ENCODE peak calls at places on chromosomes 11 and 22, in eight cellular contexts. M is erythroblast, E is body of pancreas, V is adrenal gland, H is Peyer's patch, U is prostate gland, R is tibial nerve, F is stomach. B is an unnamed sample.

GRCh38 chr11:6468712-6469495 is 4.8 kb downstream of the TRIM3 start:
- DNase-seq in M (peak), H (peak), R (peak), E (peak), U (peak), V (peak), F (peak), B (peak)

GRCh38 chr11:117316197-117316961 is at the start of gene BACE1:
- DNase-seq in R (peak), M (no peak), U (peak), H (peak), V (peak), E (peak), F (peak), B (no peak)

GRCh38 chr11:86346513-86346912 is 28.2 kb upstream of the CCDC81 start:
- DNase-seq in M (no peak), R (no peak), F (no peak), U (no peak), H (no peak), E (no peak), V (no peak), B (no peak)

GRCh38 chr11:121293276-121293569 is 652 bp downstream of the SC5D start:
- DNase-seq in F (no peak), H (no peak), E (no peak), U (no peak), R (no peak), M (no peak), V (no peak), B (no peak)

GRCh38 chr11:11968511-11969280 is 39.7 kb downstream of the DKK3 start:
- DNase-seq in H (no peak), U (no peak), F (no peak), M (no peak), E (no peak), V (no peak), R (no peak), B (no peak)

GRCh38 chr22:49093192-49093880 is 734.3 kb downstream of the BRD1 start:
- DNase-seq in H (no peak), E (no peak), F (no peak), V (no peak), U (no peak), R (no peak), M (no peak), B (no peak)

GRCh38 chr11:65958306-65958705 is 3.2 kb upstream of the SART1 start:
- DNase-seq in U (no peak), M (no peak), H (no peak), V (no peak), E (no peak), R (no peak), F (no peak), B (no peak)

GRCh38 chr11:12674571-12674935 is 332 bp downstream of the TEAD1 start:
- DNase-seq in V (peak), H (no peak), E (no peak), U (no peak), M (peak), R (no peak), F (peak), B (peak)

GRCh38 chr22:29387921-29388758 is at the start of gene AP1B1:
- DNase-seq in H (peak), M (peak), U (peak), F (peak), R (peak), V (peak), E (peak), B (peak)

GRCh38 chr11:110119317-110119716 is 26.1 kb downstream of the ZC3H12C start:
- DNase-seq in F (no peak), E (no peak), U (no peak), V (no peak), M (no peak), R (no peak), H (no peak), B (no peak)

GRCh38 chr11:115676768-115677167 is 172.6 kb upstream of the CADM1 start:
- DNase-seq in H (no peak), R (no peak), M (no peak), U (no peak), E (no peak), V (no peak), F (no peak), B (no peak)

GRCh38 chr11:116033931-116034553 is 529.8 kb upstream of the CADM1 start:
- DNase-seq in U (no peak), V (no peak), F (no peak), R (no peak), E (no peak), M (no peak), H (no peak), B (no peak)

GRCh38 chr11:74701351-74701750 is 29.9 kb downstream of the CHRDL2 start:
- DNase-seq in H (no peak), U (no peak), M (peak), V (no peak), R (no peak), E (no peak), F (no peak), B (no peak)
- TF ChIP-seq POLR2A in H (no peak), U (no peak), M (no peak), V (no peak), R (no peak), E (no peak), F (no peak), B (no peak)

GRCh38 chr22:37021041-37021440 is 1.5 kb downstream of the MPST start:
- DNase-seq in V (no peak), U (no peak), R (no peak), F (no peak), H (peak), M (no peak), E (no peak), B (no peak)

GRCh38 chr22:37020192-37020479 is 594 bp downstream of the MPST start:
- DNase-seq in H (peak), E (peak), U (peak), V (peak), M (peak), F (peak), R (peak), B (no peak)

GRCh38 chr22:37018086-37018814 is 997 bp downstream of the TST start:
- DNase-seq in F (no peak), E (peak), H (no peak), M (no peak), U (no peak), R (no peak), V (no peak), B (no peak)

GRCh38 chr22:37018815-37019308 is 385 bp downstream of the TST start:
- DNase-seq in E (peak), H (peak), V (peak), R (peak), F (peak), U (peak), M (peak), B (no peak)

GRCh38 chr22:37019309-37020191 is at the start of the genes MPST and TST:
- DNase-seq in F (peak), U (peak), M (peak), H (peak), E (peak), V (peak), R (peak), B (peak)
- TF ChIP-seq POLR2A in F (peak), U (peak), M (peak), H (peak), E (peak), V (peak), R (peak), B (no peak)

GRCh38 chr11:118610773-118611432 is 3.5 kb downstream of the PHLDB1 start:
- DNase-seq in V (peak), F (peak), R (peak), M (peak), E (peak), H (peak), U (peak), B (peak)
- TF ChIP-seq POLR2A in V (no peak), F (no peak), R (no peak), M (no peak), E (no peak), H (no peak), U (no peak), B (no peak)

GRCh38 chr22:50272103-50272782 is 2.1 kb upstream of the MAPK11 start:
- DNase-seq in E (no peak), V (no peak), U (no peak), H (no peak), R (no peak), M (no peak), F (no peak), B (no peak)
- TF ChIP-seq POLR2A in E (no peak), V (no peak), U (no peak), H (no peak), R (no peak), M (no peak), F (no peak), B (no peak)

GRCh38 chr22:36465232-36466021 is 16.0 kb downstream of the TXN2 start:
- DNase-seq in F (peak), R (no peak), E (peak), V (peak), M (no peak), H (peak), U (peak), B (no peak)
- TF ChIP-seq POLR2A in F (no peak), R (no peak), E (peak), V (peak), M (no peak), H (no peak), U (peak), B (peak)

GRCh38 chr11:69156218-69156639 is 494 bp downstream of the SMIM38 start:
- DNase-seq in U (no peak), H (no peak), R (no peak), V (no peak), F (no peak), M (no peak), E (no peak), B (no peak)

GRCh38 chr11:69154211-69154913 is 1.4 kb upstream of the SMIM38 start:
- DNase-seq in F (no peak), V (no peak), E (no peak), U (no peak), R (no peak), H (no peak), M (no peak), B (no peak)

GRCh38 chr11:69154938-69155301 is 815 bp upstream of the SMIM38 start:
- DNase-seq in R (no peak), U (no peak), E (no peak), V (no peak), H (no peak), F (no peak), M (no peak), B (no peak)

GRCh38 chr11:69156673-69157155 is 979 bp downstream of the SMIM38 start:
- DNase-seq in V (no peak), U (no peak), F (no peak), E (no peak), H (no peak), M (peak), R (no peak), B (no peak)

GRCh38 chr11:69155302-69156198 is at the start of gene SMIM38:
- DNase-seq in M (no peak), V (no peak), E (peak), U (no peak), H (no peak), F (peak), R (no peak), B (no peak)
- TF ChIP-seq POLR2A in M (no peak), V (no peak), E (peak), U (no peak), H (no peak), F (no peak), R (no peak), B (no peak)

GRCh38 chr11:57461841-57462489 is 1.6 kb downstream of the RTN4RL2 start:
- DNase-seq in E (no peak), H (no peak), M (no peak), V (no peak), R (no peak), F (no peak), U (no peak), B (no peak)

GRCh38 chr11:57460756-57461749 is 725 bp downstream of the RTN4RL2 start:
- DNase-seq in H (no peak), V (no peak), U (no peak), E (peak), R (no peak), F (no peak), M (no peak), B (no peak)

GRCh38 chr11:57458410-57459111 is 1.8 kb upstream of the RTN4RL2 start:
- DNase-seq in M (peak), E (peak), R (peak), U (no peak), H (peak), F (peak), V (peak), B (no peak)

GRCh38 chr11:57459112-57460016 is 964 bp upstream of the RTN4RL2 start:
- DNase-seq in M (peak), U (no peak), V (no peak), H (no peak), E (peak), F (no peak), R (no peak), B (no peak)

DNA sequence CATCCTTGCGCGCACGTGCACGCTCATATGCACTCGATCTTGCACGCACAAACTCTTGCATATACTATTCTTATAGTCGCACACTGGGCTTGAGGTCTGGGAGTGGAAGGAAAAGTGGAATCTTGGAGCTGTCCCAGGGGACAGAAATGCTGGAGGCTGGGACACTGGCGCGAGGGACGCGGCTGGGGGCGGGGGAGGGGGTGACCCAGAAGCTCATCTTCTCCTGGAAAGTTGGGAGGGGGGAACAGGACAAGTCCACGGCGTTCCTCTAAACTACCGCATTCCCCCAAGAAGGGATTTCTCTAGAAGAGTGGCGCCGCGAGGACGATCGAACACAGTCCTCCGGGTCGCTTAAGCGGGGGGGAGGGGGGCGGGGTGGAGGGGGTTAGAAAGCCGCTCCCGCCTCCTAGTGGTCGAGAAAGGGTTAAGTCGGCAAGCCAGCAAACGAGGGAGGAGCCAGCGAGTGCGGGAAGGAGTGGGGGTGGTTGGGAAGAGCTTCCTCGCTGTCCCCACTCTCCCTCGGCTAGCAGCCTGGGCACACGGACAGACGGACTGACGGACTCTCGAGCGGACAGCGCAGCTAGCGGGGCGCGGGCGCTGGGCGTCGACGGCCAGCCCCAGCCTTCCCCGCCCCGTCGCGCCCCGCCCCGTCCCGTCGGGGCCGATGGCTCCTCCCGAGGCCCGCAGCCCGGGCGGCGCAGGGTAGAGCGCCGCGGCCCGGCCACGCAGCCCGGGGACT is at the start of gene RTN4RL2:
- DNase-seq in F (no peak), R (no peak), E (peak), U (no peak), M (peak), H (no peak), V (peak), B (peak)
- TF ChIP-seq POLR2A in F (no peak), R (no peak), E (no peak), U (no peak), M (no peak), H (no peak), V (no peak), B (no peak)

GRCh38 chr11:125166903-125167291 is 2.3 kb downstream of the PKNOX2 start:
- DNase-seq in H (peak), E (no peak), F (no peak), V (no peak), U (no peak), M (no peak), R (no peak), B (no peak)

GRCh38 chr11:125166347-125166841 is 1.8 kb downstream of the PKNOX2 start:
- DNase-seq in M (no peak), U (no peak), H (peak), R (no peak), V (no peak), E (peak), F (no peak), B (peak)

GRCh38 chr11:125167954-125168821 is 3.6 kb downstream of the PKNOX2 start:
- DNase-seq in E (peak), F (peak), R (no peak), U (peak), V (no peak), H (peak), M (no peak), B (no peak)

GRCh38 chr11:125168875-125169537 is 4.5 kb downstream of the PKNOX2 start:
- DNase-seq in R (no peak), E (peak), M (no peak), F (no peak), V (no peak), U (no peak), H (peak), B (no peak)

DNA sequence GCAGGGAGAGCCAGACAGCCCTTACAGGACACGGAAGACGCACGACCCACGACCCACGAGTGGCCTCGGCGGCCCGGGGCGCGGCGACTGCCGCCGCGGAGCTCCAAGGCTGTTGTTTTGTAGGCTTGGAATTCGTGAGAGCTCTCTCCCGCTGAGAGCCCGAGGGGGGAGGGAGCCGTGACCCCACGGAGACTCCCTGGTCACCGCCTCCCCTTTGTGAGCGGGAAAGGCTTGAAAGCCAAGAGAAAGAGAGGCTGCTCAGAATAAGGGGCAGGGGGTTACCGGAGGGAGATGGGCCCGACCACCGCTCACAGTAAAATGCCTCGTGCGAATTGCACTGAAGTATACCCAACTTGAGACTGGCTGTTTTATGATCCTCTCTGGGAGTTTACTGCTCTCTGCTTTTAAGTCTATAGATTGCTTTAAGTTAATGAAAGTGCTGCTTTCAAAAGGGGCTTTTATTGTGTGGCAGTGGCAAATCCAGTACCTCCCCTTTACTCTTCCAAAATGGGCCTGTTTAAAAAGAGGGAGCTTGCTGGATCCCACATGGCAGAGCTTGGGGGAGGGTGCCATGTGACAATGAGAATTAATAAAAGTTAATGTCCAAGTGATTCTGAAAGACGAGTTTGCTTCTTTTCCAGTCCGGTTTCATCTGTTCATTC is 2.9 kb downstream of the PKNOX2 start:
- DNase-seq in M (no peak), E (peak), F (no peak), H (peak), U (no peak), R (no peak), V (no peak), B (no peak)
- TF ChIP-seq POLR2A in M (no peak), E (peak), F (no peak), H (peak), U (no peak), R (no peak), V (no peak), B (no peak)

GRCh38 chr22:43341565-43341964 is 1.6 kb downstream of the SCUBE1 start:
- DNase-seq in V (no peak), U (no peak), F (no peak), M (no peak), H (no peak), E (no peak), R (no peak), B (no peak)
- TF ChIP-seq POLR2A in V (no peak), U (no peak), F (no peak), M (no peak), H (no peak), E (no peak), R (no peak), B (no peak)

GRCh38 chr22:46107089-46107664 is 43.1 kb upstream of the PPARA start:
- DNase-seq in F (peak), M (no peak), V (peak), U (peak), H (peak), R (no peak), E (peak), B (no peak)

GRCh38 chr22:46107753-46108563 is 42.4 kb upstream of the PPARA start:
- DNase-seq in F (no peak), M (no peak), U (no peak), R (no peak), H (no peak), V (peak), E (no peak), B (no peak)

GRCh38 chr22:46104881-46105493 is 45.3 kb upstream of the PPARA start:
- DNase-seq in F (no peak), U (no peak), V (no peak), H (no peak), M (no peak), E (no peak), R (no peak), B (no peak)

GRCh38 chr22:46105494-46106278 is 44.6 kb upstream of the PPARA start:
- DNase-seq in R (peak), V (peak), H (peak), M (no peak), U (peak), F (peak), E (peak), B (no peak)

DNA sequence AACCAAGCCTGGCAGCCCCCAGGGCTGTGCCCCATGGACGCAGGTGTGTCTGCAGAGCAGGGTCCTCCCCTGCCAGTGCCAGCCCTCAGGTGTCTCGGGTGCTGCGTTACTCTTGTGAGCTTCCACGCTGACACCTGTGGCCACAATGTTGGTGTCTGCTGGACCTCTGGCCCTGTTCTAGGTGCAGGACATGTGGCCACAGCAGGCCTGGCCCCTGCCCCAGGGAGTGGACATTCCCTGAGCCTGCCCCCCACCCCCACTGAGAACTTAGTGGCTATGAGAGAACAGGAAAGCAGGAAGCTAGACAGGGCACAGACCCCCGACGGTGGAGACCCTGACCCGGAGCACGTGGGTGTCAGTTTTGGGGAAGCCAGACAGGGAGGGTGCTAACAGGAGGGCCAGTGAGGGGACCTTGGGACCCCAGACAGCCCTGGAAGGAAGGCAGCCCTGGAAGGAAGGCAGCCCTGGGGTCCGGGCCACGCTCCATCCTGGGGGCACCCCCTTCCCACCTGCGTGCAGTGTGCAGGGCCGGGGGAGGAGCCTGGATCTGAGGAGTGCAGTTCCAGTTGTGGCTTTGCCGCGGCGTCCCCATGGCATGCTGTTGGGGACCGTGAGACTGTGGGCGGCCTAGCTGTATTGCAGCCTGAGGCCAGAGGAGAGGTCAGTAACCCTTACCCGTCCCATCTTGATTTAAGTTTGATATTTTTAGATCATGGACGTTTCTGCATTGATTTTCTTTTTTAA is 43.9 kb upstream of the PPARA start:
- DNase-seq in R (no peak), H (no peak), U (no peak), V (peak), M (no peak), E (no peak), F (no peak), B (no peak)
- TF ChIP-seq POLR2A in R (no peak), H (no peak), U (no peak), V (no peak), M (no peak), E (no peak), F (no peak), B (no peak)

B was measured in GM12891.